ENCODE peak calls at places on chromosomes 7 and 10, in seven cellular contexts. One of them, this sample, is unnamed.

GRCh38 chr7:151384776-151385625 is 24.8 kb downstream of the WDR86 start:
- DNase-seq in stomach: no peak
- DNase-seq in astrocyte: no peak
- DNase-seq in K562: no peak
- DNase-seq in tibial nerve: no peak
- DNase-seq in adrenal gland: no peak
- DNase-seq in tibial artery: no peak
- DNase-seq in this sample: no peak

GRCh38 chr10:98963608-98964007 is 272.0 kb downstream of the HPSE2 start:
- DNase-seq in stomach: no peak
- DNase-seq in astrocyte: no peak
- DNase-seq in K562: no peak
- DNase-seq in tibial nerve: no peak
- DNase-seq in adrenal gland: no peak
- DNase-seq in tibial artery: no peak
- DNase-seq in this sample: no peak

GRCh38 chr10:67815571-67816059 is 22.4 kb downstream of the DNAJC12 start:
- DNase-seq in stomach: no peak
- DNase-seq in astrocyte: peak; percentile 70
- DNase-seq in K562: no peak
- DNase-seq in tibial nerve: no peak
- DNase-seq in adrenal gland: peak; percentile 39
- DNase-seq in tibial artery: no peak
- DNase-seq in this sample: no peak

GRCh38 chr7:129676017-129676897 is 64.7 kb downstream of the NRF1 start:
- DNase-seq in stomach: no peak
- DNase-seq in astrocyte: no peak
- DNase-seq in K562: no peak
- DNase-seq in tibial nerve: no peak
- DNase-seq in adrenal gland: no peak
- DNase-seq in tibial artery: no peak
- DNase-seq in this sample: no peak

GRCh38 chr7:50994753-50995319 is 212.1 kb upstream of the GRB10 start:
- DNase-seq in stomach: no peak
- DNase-seq in astrocyte: no peak
- DNase-seq in K562: no peak
- DNase-seq in tibial nerve: no peak
- DNase-seq in adrenal gland: no peak
- DNase-seq in tibial artery: no peak
- DNase-seq in this sample: no peak

GRCh38 chr7:54394877-54395276 is 147.3 kb upstream of the VSTM2A start:
- DNase-seq in stomach: no peak
- DNase-seq in astrocyte: no peak
- DNase-seq in K562: no peak
- DNase-seq in tibial nerve: no peak
- DNase-seq in adrenal gland: no peak
- DNase-seq in tibial artery: no peak
- DNase-seq in this sample: no peak

GRCh38 chr7:38465946-38466345 is 165.2 kb downstream of the AMPH start:
- DNase-seq in stomach: no peak
- DNase-seq in astrocyte: peak; percentile 14
- DNase-seq in K562: no peak
- DNase-seq in tibial nerve: no peak
- DNase-seq in adrenal gland: no peak
- DNase-seq in tibial artery: no peak
- DNase-seq in this sample: no peak

GRCh38 chr10:127834221-127834620 is 58.5 kb downstream of the CLRN3 start:
- DNase-seq in stomach: no peak
- DNase-seq in astrocyte: no peak
- DNase-seq in K562: no peak
- DNase-seq in tibial nerve: no peak
- DNase-seq in adrenal gland: no peak
- DNase-seq in tibial artery: no peak
- DNase-seq in this sample: no peak

GRCh38 chr10:116183733-116184447 is 89.1 kb downstream of the GFRA1 start:
- DNase-seq in stomach: no peak
- DNase-seq in astrocyte: peak; percentile 17
- DNase-seq in K562: no peak
- DNase-seq in tibial nerve: no peak
- DNase-seq in adrenal gland: peak; percentile 66
- DNase-seq in tibial artery: no peak
- DNase-seq in this sample: no peak

GRCh38 chr7:953547-954327 is 743 bp downstream of the ADAP1 start:
- DNase-seq in stomach: peak; percentile 76
- DNase-seq in astrocyte: peak; percentile 29
- DNase-seq in K562: no peak
- DNase-seq in tibial nerve: no peak
- DNase-seq in adrenal gland: peak; percentile 73
- DNase-seq in tibial artery: peak; percentile 77
- DNase-seq in this sample: no peak

GRCh38 chr10:106082865-106083264 is 1081.6 kb downstream of the SORCS1 start:
- DNase-seq in stomach: no peak
- DNase-seq in astrocyte: no peak
- DNase-seq in K562: no peak
- DNase-seq in tibial nerve: no peak
- DNase-seq in adrenal gland: no peak
- DNase-seq in tibial artery: no peak
- DNase-seq in this sample: no peak

GRCh38 chr7:149462101-149462520 is 1.2 kb upstream of the ZNF777 start:
- DNase-seq in stomach: no peak
- DNase-seq in astrocyte: no peak
- DNase-seq in K562: no peak
- DNase-seq in tibial nerve: no peak
- DNase-seq in adrenal gland: no peak
- DNase-seq in tibial artery: no peak
- DNase-seq in this sample: no peak

GRCh38 chr7:727104-727805 is at the start of gene PRKAR1B:
- DNase-seq in stomach: no peak
- DNase-seq in astrocyte: no peak
- DNase-seq in K562: peak; percentile 75
- DNase-seq in tibial nerve: no peak
- DNase-seq in adrenal gland: no peak
- DNase-seq in tibial artery: no peak
- DNase-seq in this sample: no peak

GRCh38 chr10:20986049-20986448 is 88.9 kb upstream of the NEBL start:
- DNase-seq in stomach: no peak
- DNase-seq in astrocyte: no peak
- DNase-seq in K562: no peak
- DNase-seq in tibial nerve: no peak
- DNase-seq in adrenal gland: no peak
- DNase-seq in tibial artery: no peak
- DNase-seq in this sample: no peak

GRCh38 chr7:66353547-66353946 is 148.4 kb downstream of the TPST1 start:
- DNase-seq in stomach: no peak
- DNase-seq in astrocyte: no peak
- DNase-seq in K562: no peak
- DNase-seq in tibial nerve: no peak
- DNase-seq in adrenal gland: no peak
- DNase-seq in tibial artery: no peak
- DNase-seq in this sample: no peak

GRCh38 chr10:101974091-101974799 is 81.7 kb downstream of the ARMH3 start:
- DNase-seq in stomach: no peak
- DNase-seq in astrocyte: no peak
- DNase-seq in K562: no peak
- DNase-seq in tibial nerve: no peak
- DNase-seq in adrenal gland: no peak
- DNase-seq in tibial artery: no peak
- DNase-seq in this sample: no peak

GRCh38 chr7:27955596-27955995 is 215.6 kb downstream of the TAX1BP1 start:
- DNase-seq in stomach: no peak
- DNase-seq in astrocyte: no peak
- DNase-seq in K562: no peak
- DNase-seq in tibial nerve: no peak
- DNase-seq in adrenal gland: no peak
- DNase-seq in tibial artery: no peak
- DNase-seq in this sample: no peak

GRCh38 chr7:27953361-27953760 is 213.4 kb downstream of the TAX1BP1 start:
- DNase-seq in stomach: no peak
- DNase-seq in astrocyte: peak; percentile 23
- DNase-seq in K562: no peak
- DNase-seq in tibial nerve: no peak
- DNase-seq in adrenal gland: no peak
- DNase-seq in tibial artery: no peak
- DNase-seq in this sample: no peak

GRCh38 chr7:27952393-27953290 is 212.7 kb downstream of the TAX1BP1 start:
- DNase-seq in stomach: no peak
- DNase-seq in astrocyte: peak; percentile 42
- DNase-seq in K562: no peak
- DNase-seq in tibial nerve: no peak
- DNase-seq in adrenal gland: no peak
- DNase-seq in tibial artery: no peak
- DNase-seq in this sample: no peak

GRCh38 chr7:27953777-27954176 is 213.8 kb downstream of the TAX1BP1 start:
- DNase-seq in stomach: no peak
- DNase-seq in astrocyte: no peak
- DNase-seq in K562: no peak
- DNase-seq in tibial nerve: no peak
- DNase-seq in adrenal gland: no peak
- DNase-seq in tibial artery: no peak
- DNase-seq in this sample: no peak

GRCh38 chr7:27955011-27955410 is 215.0 kb downstream of the TAX1BP1 start:
- DNase-seq in stomach: no peak
- DNase-seq in astrocyte: peak; percentile 8
- DNase-seq in K562: no peak
- DNase-seq in tibial nerve: no peak
- DNase-seq in adrenal gland: no peak
- DNase-seq in tibial artery: no peak
- DNase-seq in this sample: no peak
- TF ChIP-seq CTCF in stomach: no peak
- TF ChIP-seq CTCF in astrocyte: no peak
- TF ChIP-seq CTCF in K562: no peak
- TF ChIP-seq CTCF in tibial nerve: no peak
- TF ChIP-seq CTCF in adrenal gland: no peak
- TF ChIP-seq CTCF in tibial artery: no peak
- TF ChIP-seq CTCF in this sample: no peak

DNA sequence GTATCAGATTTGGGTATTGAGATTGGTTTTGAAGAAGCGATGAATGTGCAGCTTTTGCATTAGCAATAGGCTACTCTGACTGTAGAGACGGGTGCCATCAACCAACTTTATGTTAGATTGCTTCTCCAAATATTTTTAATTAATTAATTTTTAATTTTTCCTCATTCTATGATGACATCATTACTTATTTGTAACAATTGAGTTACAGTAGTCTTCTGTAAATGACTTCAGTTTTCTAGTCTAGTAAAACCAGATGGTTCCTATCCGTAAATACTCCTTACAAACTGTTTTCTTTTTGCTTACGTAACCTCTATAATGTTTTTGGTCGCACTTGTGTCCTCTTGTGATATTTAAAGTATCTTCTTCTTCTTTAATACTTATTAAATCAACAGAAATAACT is 118.1 kb downstream of the ZNF736 start:
- DNase-seq in stomach: no peak
- DNase-seq in astrocyte: no peak
- DNase-seq in K562: no peak
- DNase-seq in tibial nerve: no peak
- DNase-seq in adrenal gland: no peak
- DNase-seq in tibial artery: no peak
- DNase-seq in this sample: no peak
- H3K9me3 ChIP-seq in stomach: peaks cover 12% of the 10 kb centered on the region
- H3K9me3 ChIP-seq in astrocyte: peaks cover 4% of the 10 kb centered on the region
- H3K9me3 ChIP-seq in K562: no peaks in the 10 kb centered on the region
- H3K9me3 ChIP-seq in tibial nerve: no peaks in the 10 kb centered on the region
- H3K9me3 ChIP-seq in adrenal gland: no peaks in the 10 kb centered on the region
- H3K9me3 ChIP-seq in tibial artery: no peaks in the 10 kb centered on the region
- H3K9me3 ChIP-seq in this sample: peaks cover 9% of the 10 kb centered on the region

GRCh38 chr10:32938554-32939061 is 19.4 kb downstream of the ITGB1 start:
- DNase-seq in stomach: peak; percentile 39
- DNase-seq in astrocyte: no peak
- DNase-seq in K562: peak; percentile 14
- DNase-seq in tibial nerve: no peak
- DNase-seq in adrenal gland: peak; percentile 41
- DNase-seq in tibial artery: peak; percentile 62
- DNase-seq in this sample: no peak
- H3K27ac ChIP-seq in stomach: peak overlapping the region; percentile 81
- H3K27ac ChIP-seq in astrocyte: peak overlapping the region; percentile 24
- H3K27ac ChIP-seq in K562: peak overlapping the region; percentile 22
- H3K27ac ChIP-seq in tibial nerve: no peak overlapping the region
- H3K27ac ChIP-seq in adrenal gland: peak overlapping the region; percentile 82
- H3K27ac ChIP-seq in tibial artery: peak overlapping the region; percentile 65
- H3K27ac ChIP-seq in this sample: no peak overlapping the region

GRCh38 chr7:117405519-117405918 is 21.8 kb downstream of the ASZ1 start:
- DNase-seq in stomach: no peak
- DNase-seq in astrocyte: no peak
- DNase-seq in K562: no peak
- DNase-seq in tibial nerve: no peak
- DNase-seq in adrenal gland: no peak
- DNase-seq in tibial artery: no peak
- DNase-seq in this sample: no peak
- TF ChIP-seq CTCF in stomach: no peak
- TF ChIP-seq CTCF in astrocyte: no peak
- TF ChIP-seq CTCF in K562: no peak
- TF ChIP-seq CTCF in tibial nerve: no peak
- TF ChIP-seq CTCF in adrenal gland: no peak
- TF ChIP-seq CTCF in tibial artery: no peak
- TF ChIP-seq CTCF in this sample: no peak

GRCh38 chr10:70626056-70626455 is 23.5 kb upstream of the PRF1 start:
- DNase-seq in stomach: no peak
- DNase-seq in astrocyte: no peak
- DNase-seq in K562: no peak
- DNase-seq in tibial nerve: no peak
- DNase-seq in adrenal gland: no peak
- DNase-seq in tibial artery: no peak
- DNase-seq in this sample: no peak
- H3K9me3 ChIP-seq in stomach: peaks cover 4% of the 10 kb centered on the region
- H3K9me3 ChIP-seq in astrocyte: no peaks in the 10 kb centered on the region
- H3K9me3 ChIP-seq in K562: peaks cover 14% of the 10 kb centered on the region
- H3K9me3 ChIP-seq in tibial nerve: no peaks in the 10 kb centered on the region
- H3K9me3 ChIP-seq in adrenal gland: no peaks in the 10 kb centered on the region
- H3K9me3 ChIP-seq in tibial artery: no peaks in the 10 kb centered on the region
- H3K9me3 ChIP-seq in this sample: peaks cover 8% of the 10 kb centered on the region

DNA sequence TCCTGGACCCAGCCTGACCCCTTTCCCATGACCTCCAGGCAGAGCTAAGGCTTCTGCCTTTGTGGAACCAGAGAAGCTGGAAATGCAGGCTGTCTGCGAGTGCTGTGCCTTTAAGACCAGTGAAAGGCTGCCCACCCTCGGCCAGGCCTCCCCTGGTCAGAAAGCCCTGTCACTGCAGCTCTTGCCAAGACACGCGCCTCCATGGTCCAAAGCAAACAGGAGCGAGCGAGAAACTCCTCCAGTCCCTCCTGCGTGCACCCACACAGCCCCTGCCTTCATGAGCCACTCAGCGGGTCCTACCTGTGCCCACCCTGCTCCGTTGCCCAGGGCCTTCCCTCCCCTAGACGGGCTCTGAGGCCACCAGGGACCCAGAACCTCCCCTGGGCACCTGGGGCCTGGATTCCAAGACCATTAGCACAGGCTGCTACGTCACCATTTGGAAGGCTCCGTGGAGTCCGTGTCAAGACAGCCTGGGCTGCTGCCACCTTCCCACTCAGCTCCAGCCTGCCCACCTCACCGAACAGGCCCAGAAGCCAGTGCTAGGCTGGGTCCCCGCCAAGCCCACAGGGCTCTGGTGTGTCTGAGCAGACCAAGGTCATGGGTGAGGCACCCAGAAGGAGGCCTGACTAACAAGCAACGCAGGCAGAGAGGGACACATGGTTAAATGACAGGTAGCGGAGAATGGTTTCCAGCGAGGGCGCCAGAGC is 144.5 kb downstream of the NEURL1 start:
- DNase-seq in stomach: peak; percentile 61
- DNase-seq in astrocyte: peak; percentile 94
- DNase-seq in K562: no peak
- DNase-seq in tibial nerve: peak; percentile 76
- DNase-seq in adrenal gland: peak; percentile 86
- DNase-seq in tibial artery: peak; percentile 99
- DNase-seq in this sample: no peak
- H3K27ac ChIP-seq in stomach: peak overlapping the region; percentile 76
- H3K27ac ChIP-seq in astrocyte: peak overlapping the region; percentile 81
- H3K27ac ChIP-seq in K562: no peak overlapping the region
- H3K27ac ChIP-seq in tibial nerve: peak overlapping the region; percentile 71
- H3K27ac ChIP-seq in adrenal gland: peak overlapping the region; percentile 90
- H3K27ac ChIP-seq in tibial artery: peak overlapping the region; percentile 87
- H3K27ac ChIP-seq in this sample: no peak overlapping the region

This sample was measured in CD4-positive, alpha-beta T cell.